ENCODE peak calls at places on chromosomes 1 and 21, in four cellular contexts. T is stimulated activated naive CD8-positive, alpha-beta T cell treated with anti-CD3 and anti-CD28 coated beads, Interleukin-15, amount 100 ng/mL, for 72 hours; P is cerebellar cortex; B is hypothalamus. D is an unnamed sample.

GRCh38 chr1:232589111-232589808 is 40.7 kb downstream of the SIPA1L2 start:
- DNase-seq in T (no peak), P (no peak), B (no peak), D (no peak)

GRCh38 chr1:88946845-88947244 is 45.6 kb downstream of the KYAT3 start:
- DNase-seq in T (no peak), P (no peak), B (no peak), D (no peak)

GRCh38 chr1:65527211-65527610 is 106.7 kb downstream of the LEPR start:
- DNase-seq in T (no peak), P (no peak), B (no peak), D (no peak)

GRCh38 chr1:21932127-21932526 is 5.0 kb downstream of the HSPG2 start:
- DNase-seq in T (no peak), P (no peak), B (no peak), D (no peak)

GRCh38 chr1:87178451-87178850 is 150.2 kb upstream of the LMO4 start:
- DNase-seq in T (no peak), P (no peak), B (no peak), D (no peak)

GRCh38 chr1:206745301-206745700 is 25.3 kb upstream of the IL19 start:
- DNase-seq in T (no peak), P (no peak), B (no peak), D (no peak)

GRCh38 chr1:229752679-229753078 is 126.6 kb downstream of the URB2 start:
- DNase-seq in T (no peak), P (no peak), B (no peak), D (no peak)

GRCh38 chr1:30901798-30902652 is 6.5 kb downstream of the SDC3 start:
- DNase-seq in T (no peak), P (no peak), B (no peak), D (no peak)

GRCh38 chr1:228076796-228077430 is 5.6 kb upstream of the ARF1 start:
- DNase-seq in T (no peak), P (no peak), B (no peak), D (no peak)

GRCh38 chr21:28636988-28637691 is 355.5 kb downstream of the LTN1 start:
- DNase-seq in T (peak; percentile 28), P (no peak), B (no peak), D (no peak)

GRCh38 chr1:105608713-105609112 is 1447.8 kb upstream of the PRMT6 start:
- DNase-seq in T (no peak), P (peak; percentile 3), B (no peak), D (no peak)

GRCh38 chr21:25813917-25814316 is 79.1 kb downstream of the GABPA start:
- DNase-seq in T (no peak), P (no peak), B (no peak), D (no peak)

GRCh38 chr1:32516402-32516801 is 22.8 kb upstream of the ZBTB8A start:
- DNase-seq in T (no peak), P (no peak), B (no peak), D (no peak)

GRCh38 chr1:202016022-202016624 is 5.7 kb downstream of the ELF3 start:
- DNase-seq in T (no peak), P (no peak), B (no peak), D (no peak)

GRCh38 chr21:14263879-14264278 is 47.9 kb downstream of the RBM11 start:
- DNase-seq in T (no peak), P (no peak), B (no peak), D (no peak)

GRCh38 chr1:162878000-162878596 is 17.1 kb upstream of the CCDC190 start:
- DNase-seq in T (peak; percentile 21), P (peak; percentile 40), B (no peak), D (no peak)

GRCh38 chr1:108646661-108647269 is 14.1 kb downstream of the HENMT1 start:
- DNase-seq in T (peak; percentile 85), P (no peak), B (peak; percentile 19), D (no peak)

GRCh38 chr1:216883518-216883917 is 160.3 kb upstream of the ESRRG start:
- DNase-seq in T (no peak), P (no peak), B (no peak), D (no peak)

GRCh38 chr21:25273945-25274344 is 333.3 kb downstream of the MRPL39 start:
- DNase-seq in T (no peak), P (no peak), B (no peak), D (no peak)

GRCh38 chr1:245419572-245419971 is 264.8 kb downstream of the KIF26B start:
- DNase-seq in T (no peak), P (no peak), B (no peak), D (no peak)

GRCh38 chr1:36734356-36734755 is 251.6 kb upstream of the CSF3R start:
- DNase-seq in T (no peak), P (no peak), B (no peak), D (no peak)

GRCh38 chr1:5976726-5977493 is 15.3 kb downstream of the NPHP4 start:
- DNase-seq in T (no peak), P (no peak), B (no peak), D (no peak)

GRCh38 chr1:207812778-207813512 is 61.1 kb downstream of the CD46 start:
- DNase-seq in T (no peak), P (no peak), B (no peak), D (no peak)

GRCh38 chr1:174028495-174028894 is 6.3 kb upstream of the RC3H1 start:
- DNase-seq in T (no peak), P (no peak), B (no peak), D (no peak)

GRCh38 chr21:43372663-43373386 is 54.1 kb downstream of the SIK1 start:
- DNase-seq in T (no peak), P (no peak), B (no peak), D (no peak)

GRCh38 chr1:231931846-231932454 is 305.4 kb downstream of the DISC1 start:
- DNase-seq in T (peak; percentile 43), P (no peak), B (no peak), D (no peak)

GRCh38 chr1:167671727-167672511 is 41.9 kb downstream of the RCSD1 start:
- DNase-seq in T (no peak), P (no peak), B (no peak), D (no peak)

GRCh38 chr21:42189860-42190491 is 29.0 kb upstream of the ABCG1 start:
- DNase-seq in T (peak; percentile 77), P (no peak), B (no peak), D (no peak)

GRCh38 chr1:11180342-11180744 is 8.8 kb upstream of the ANGPTL7 start:
- DNase-seq in T (no peak), P (no peak), B (no peak), D (no peak)

GRCh38 chr1:113058861-113059441 is 14.0 kb upstream of the LRIG2 start:
- DNase-seq in T (no peak), P (no peak), B (no peak), D (no peak)

GRCh38 chr1:167617100-167617949 is 12.7 kb upstream of the RCSD1 start:
- DNase-seq in T (peak; percentile 19), P (no peak), B (no peak), D (no peak)

GRCh38 chr1:81432654-81433109 is 368.1 kb upstream of the ADGRL2 start:
- DNase-seq in T (no peak), P (no peak), B (no peak), D (no peak)